ENCODE peak calls at places on chromosome X, in ten cellular contexts. N, Q, U, H, B, J, R, Z, K and X are unnamed samples.

GRCh38 chrX:100687546-100687945 is 43.5 kb downstream of the SRPX2 start:
- DNase-seq in R (no peak), H (no peak), N (no peak), K (no peak), Z (no peak), Q (no peak), B (no peak), U (no peak), J (no peak), X (no peak)

GRCh38 chrX:41922125-41922521 is 1.2 kb downstream of the CASK start:
- DNase-seq in Q (no peak), H (peak), R (peak), U (no peak), B (peak), K (peak), Z (no peak), N (no peak), J (no peak), X (no peak)

GRCh38 chrX:13653022-13653693 is at the start of gene TCEANC:
- DNase-seq in R (peak), J (peak), B (peak), H (peak), N (peak), K (peak), Q (peak), U (peak), Z (peak), X (peak)

GRCh38 chrX:102712216-102712966 is at the start of gene GPRASP2:
- DNase-seq in B (peak), Q (peak), J (peak), H (peak), R (peak), U (no peak), K (no peak), N (peak), Z (no peak), X (peak)

GRCh38 chrX:133045986-133046385 is 50.9 kb downstream of the USP26 start:
- DNase-seq in B (no peak), R (peak), J (peak), K (peak), N (no peak), H (no peak), U (no peak), Z (no peak), Q (no peak), X (no peak)

GRCh38 chrX:39336709-39337294 is 535.5 kb downstream of the MID1IP1 start:
- DNase-seq in B (peak), R (no peak), U (no peak), Q (no peak), H (no peak), J (peak), N (no peak), K (no peak), Z (no peak), X (no peak)

GRCh38 chrX:131802836-131803626 is 220.1 kb upstream of the STK26 start:
- DNase-seq in Q (no peak), K (no peak), J (no peak), Z (no peak), N (no peak), B (peak), R (no peak), U (peak), H (no peak), X (no peak)

GRCh38 chrX:18707442-18708049 is at the start of gene PPEF1:
- DNase-seq in N (no peak), K (no peak), R (no peak), Z (no peak), Q (no peak), H (no peak), U (no peak), J (no peak), B (no peak), X (no peak)

GRCh38 chrX:119004920-119005524 is 30.6 kb downstream of the LONRF3 start:
- DNase-seq in Z (no peak), K (peak), U (no peak), B (peak), Q (peak), N (peak), J (peak), H (peak), R (peak), X (peak)

GRCh38 chrX:83022020-83022419 is 486.1 kb upstream of the POU3F4 start:
- DNase-seq in U (no peak), Q (no peak), B (no peak), H (no peak), J (no peak), R (no peak), Z (peak), N (no peak), K (no peak), X (no peak)

GRCh38 chrX:40496728-40497127 is 84.0 kb upstream of the ATP6AP2 start:
- DNase-seq in J (peak), U (no peak), H (peak), N (peak), Z (no peak), B (no peak), K (peak), R (peak), Q (no peak), X (no peak)

GRCh38 chrX:107571296-107571998 is 56.9 kb upstream of the PRPS1 start:
- DNase-seq in U (no peak), K (peak), N (no peak), Z (peak), Q (no peak), R (no peak), H (peak), B (no peak), J (peak), X (no peak)

GRCh38 chrX:21168401-21169160 is 205.6 kb upstream of the CNKSR2 start:
- DNase-seq in R (no peak), J (no peak), H (no peak), Q (no peak), N (no peak), U (no peak), K (no peak), Z (no peak), B (no peak), X (no peak)

GRCh38 chrX:153778151-153778551 is 2.7 kb upstream of the SRPK3 start:
- DNase-seq in B (no peak), H (no peak), Z (no peak), R (no peak), N (peak), Q (no peak), U (no peak), J (no peak), K (no peak), X (no peak)

GRCh38 chrX:153779891-153780677 is 757 bp upstream of the SRPK3 start:
- DNase-seq in H (no peak), K (no peak), U (no peak), B (no peak), N (no peak), R (no peak), Q (no peak), Z (no peak), J (no peak), X (no peak)

GRCh38 chrX:153776611-153777045 is 4.2 kb upstream of the SRPK3 start:
- DNase-seq in U (no peak), Z (no peak), H (no peak), K (no peak), R (no peak), B (no peak), J (no peak), N (peak), Q (no peak), X (no peak)

GRCh38 chrX:153777261-153778090 is 3.4 kb upstream of the SRPK3 start:
- DNase-seq in J (no peak), R (no peak), Q (no peak), N (no peak), Z (no peak), K (no peak), B (no peak), U (no peak), H (no peak), X (no peak)

GRCh38 chrX:153778684-153779101 is 2.1 kb upstream of the SRPK3 start:
- DNase-seq in B (no peak), Z (no peak), R (no peak), K (no peak), Q (no peak), N (peak), U (no peak), H (no peak), J (no peak), X (no peak)
- TF ChIP-seq CTCF in B (no peak), Z (no peak), R (peak), K (peak), Q (peak), N (no peak), U (no peak), H (no peak), J (no peak), X (no peak)

GRCh38 chrX:16683007-16683664 is 29.3 kb downstream of the CTPS2 start:
- DNase-seq in B (no peak), J (no peak), H (no peak), R (no peak), K (no peak), Q (no peak), Z (no peak), N (no peak), U (no peak), X (no peak)
- TF ChIP-seq CTCF in B (no peak), J (no peak), H (no peak), R (no peak), K (no peak), Q (no peak), Z (no peak), N (no peak), U (no peak), X (no peak)

DNA sequence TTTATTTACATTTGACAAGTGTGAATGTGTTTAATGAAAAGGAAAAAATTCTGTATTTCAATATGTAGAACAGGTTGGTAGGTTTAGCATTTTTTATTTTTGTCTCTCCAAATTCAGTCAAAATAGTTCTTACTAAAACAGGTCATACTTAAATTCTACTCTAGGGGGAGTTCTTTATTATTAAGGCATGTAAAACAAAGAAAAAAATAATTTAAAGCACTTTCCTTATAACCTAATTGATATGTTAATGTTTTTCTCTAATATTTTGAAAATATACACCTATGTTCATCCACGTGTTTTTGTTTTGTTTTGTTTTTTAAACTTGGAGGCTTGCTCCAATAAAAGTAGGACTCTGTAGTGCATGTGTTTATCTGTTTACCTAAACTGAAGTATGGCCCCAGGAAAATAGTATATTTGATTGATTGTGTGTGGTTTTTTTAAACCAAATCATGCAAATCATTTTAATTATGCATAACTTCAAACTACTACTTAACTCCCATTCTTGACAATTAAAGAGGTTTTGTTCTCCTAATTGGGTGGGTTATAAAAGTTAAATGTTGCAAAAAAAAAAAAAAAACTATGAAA is 562.7 kb downstream of the RPA4 start:
- DNase-seq in Q (no peak), R (no peak), J (no peak), B (no peak), K (no peak), N (no peak), U (no peak), Z (no peak), H (peak), X (no peak)
- TF ChIP-seq CTCF in Q (peak), R (peak), J (peak), B (no peak), K (no peak), N (peak), U (peak), Z (no peak), H (peak), X (peak)

GRCh38 chrX:23637187-23637586 is 30.1 kb upstream of the PRDX4 start:
- DNase-seq in K (no peak), R (no peak), U (no peak), H (no peak), B (peak), N (no peak), J (no peak), Q (no peak), Z (no peak), X (no peak)
- TF ChIP-seq CTCF in K (no peak), R (no peak), U (no peak), H (no peak), B (no peak), N (no peak), J (no peak), Q (no peak), Z (peak), X (no peak)

GRCh38 chrX:138191998-138192397 is 519.5 kb downstream of the FGF13 start:
- DNase-seq in U (no peak), H (peak), J (peak), B (no peak), R (peak), Z (no peak), N (peak), K (peak), Q (peak), X (peak)
- TF ChIP-seq CTCF in U (peak), H (no peak), J (peak), B (no peak), R (peak), Z (peak), N (peak), K (peak), Q (peak), X (peak)

DNA sequence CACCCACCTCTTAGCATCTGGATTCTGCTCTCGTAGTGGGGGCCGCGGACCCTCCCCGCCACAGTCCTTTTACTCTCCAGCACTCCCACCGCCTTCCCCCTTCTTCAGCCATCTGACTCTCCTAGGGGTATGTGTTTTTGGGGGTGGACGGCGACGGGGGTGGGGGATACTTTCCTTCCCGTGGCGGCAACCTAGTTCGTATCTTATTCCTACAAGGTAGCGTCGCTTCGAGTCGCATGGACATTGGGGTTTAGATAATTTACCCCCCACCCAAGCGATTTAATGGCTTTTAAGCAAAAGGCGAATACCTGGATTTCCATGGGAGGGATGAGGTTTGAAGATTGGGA is 1.3 kb upstream of the BCORL1 start:
- DNase-seq in B (no peak), H (no peak), U (no peak), K (no peak), Q (no peak), R (no peak), Z (no peak), J (no peak), N (no peak), X (no peak)
- TF ChIP-seq CTCF in B (no peak), H (no peak), U (no peak), K (no peak), Q (no peak), R (no peak), Z (no peak), J (no peak), N (no peak), X (no peak)

GRCh38 chrX:12138366-12139313 is at the start of gene FRMPD4:
- DNase-seq in U (peak), Q (peak), B (no peak), J (peak), H (peak), R (peak), N (peak), Z (no peak), K (no peak), X (peak)
- TF ChIP-seq CTCF in U (peak), Q (peak), B (no peak), J (peak), H (peak), R (peak), N (peak), Z (no peak), K (peak), X (no peak)

DNA sequence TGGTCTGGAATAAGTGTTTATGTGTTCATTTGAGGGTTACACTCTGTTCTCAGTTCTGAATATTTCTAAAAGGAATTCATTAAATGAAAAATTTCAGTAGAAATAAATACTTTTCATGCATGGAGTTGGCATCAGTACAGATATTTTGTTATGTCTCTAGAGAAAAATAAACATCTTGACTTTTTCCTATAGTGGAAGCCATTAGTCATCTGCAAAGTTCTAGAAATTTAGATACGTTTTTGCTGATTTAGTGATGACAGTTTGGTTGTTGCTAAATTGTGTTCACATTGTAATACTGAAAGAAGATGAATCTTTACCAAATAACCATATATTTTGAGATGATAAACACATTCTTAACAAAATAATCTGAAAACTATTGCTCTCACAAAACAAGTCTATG is 268.2 kb upstream of the TEX13A start:
- DNase-seq in N (no peak), U (no peak), J (no peak), H (peak), Z (no peak), Q (no peak), K (no peak), B (no peak), R (no peak), X (no peak)
- TF ChIP-seq CTCF in N (no peak), U (no peak), J (no peak), H (no peak), Z (no peak), Q (no peak), K (no peak), B (no peak), R (no peak), X (no peak)